ENCODE peak calls at places on chromosomes 3 and 15, in five cellular contexts. Q is CD8-positive, alpha-beta memory T cell; W is stomach; H is glomerular endothelial cell; U is astrocyte of the spinal cord. P is an unnamed sample.
A peak's percentile ranks its signal among the peaks of the same experiment; 100 is the strongest.

GRCh38 chr15:37824717-37825382 is 109.6 kb upstream of the TMCO5A start:
- DNase-seq in W (no peak), H (peak; percentile 39), U (peak; percentile 96), Q (no peak), P (no peak)

GRCh38 chr3:52532838-52533622 is 627 bp downstream of the NT5DC2 start:
- DNase-seq in Q (peak; percentile 27), H (no peak), U (peak; percentile 18), W (peak; percentile 32), P (no peak)

GRCh38 chr3:188673509-188674239 is 498.1 kb upstream of the TPRG1 start:
- DNase-seq in Q (no peak), U (peak; percentile 91), W (no peak), H (no peak), P (no peak)

GRCh38 chr3:58299839-58300516 is 6.1 kb upstream of the RPP14 start:
- DNase-seq in W (no peak), H (no peak), Q (no peak), U (peak; percentile 62), P (no peak)

GRCh38 chr3:69542265-69543079 is 156.6 kb upstream of the FRMD4B start:
- DNase-seq in Q (no peak), W (no peak), H (no peak), U (no peak), P (no peak)

GRCh38 chr3:156772588-156773206 is 53.5 kb upstream of the LEKR1 start:
- DNase-seq in Q (no peak), W (no peak), U (peak; percentile 39), H (no peak), P (no peak)

GRCh38 chr3:177781686-177782161 is 584.4 kb upstream of the TBL1XR1 start:
- DNase-seq in H (no peak), U (peak; percentile 88), Q (no peak), W (no peak), P (no peak)

GRCh38 chr3:108862865-108863798 is 40.5 kb downstream of the TRAT1 start:
- DNase-seq in U (peak; percentile 79), H (no peak), Q (no peak), W (no peak), P (no peak)

GRCh38 chr3:25664066-25664809 is 469 bp downstream of the TOP2B start:
- DNase-seq in Q (peak; percentile 73), H (no peak), U (peak; percentile 46), W (peak; percentile 68), P (peak; percentile 53)

GRCh38 chr15:80162059-80162554 is 9.3 kb downstream of the FAH start:
- DNase-seq in W (no peak), Q (no peak), H (no peak), U (no peak), P (no peak)

GRCh38 chr15:51368751-51369450 is 27.4 kb downstream of the GLDN start:
- DNase-seq in H (no peak), W (no peak), U (peak; percentile 68), Q (no peak), P (no peak)

GRCh38 chr3:189419683-189420082 is 211.5 kb upstream of the TP63 start:
- DNase-seq in U (no peak), W (no peak), H (no peak), Q (no peak), P (no peak)

GRCh38 chr3:128376516-128376915 is 90.2 kb downstream of the DNAJB8 start:
- DNase-seq in U (no peak), W (no peak), H (no peak), Q (no peak), P (no peak)

GRCh38 chr15:49742381-49742780 is 121.5 kb downstream of the DTWD1 start:
- DNase-seq in W (no peak), U (no peak), H (no peak), Q (no peak), P (no peak)

GRCh38 chr15:70141376-70142071 is 43.8 kb upstream of the TLE3 start:
- DNase-seq in Q (no peak), U (no peak), H (no peak), W (no peak), P (no peak)

GRCh38 chr15:78290222-78290621 is 9.2 kb downstream of the SKIC8 start:
- DNase-seq in Q (no peak), U (no peak), W (no peak), H (no peak), P (no peak)

GRCh38 chr3:18126772-18127171 is 298.4 kb downstream of the SATB1 start:
- DNase-seq in W (no peak), H (no peak), Q (no peak), U (no peak), P (no peak)